ENCODE peak calls at places on chromosomes 3 and 15, in five cellular contexts. One of them, this sample, is unnamed.
A peak's percentile ranks its signal among the peaks of the same experiment; 100 is the strongest.

GRCh38 chr15:64247906-64248541 is 85.2 kb upstream of the PPIB start:
- DNase-seq in PC-3: peak; percentile 87
- DNase-seq in MM.1S: no peak
- DNase-seq in left ventricle myocardium inferior: no peak
- DNase-seq in transverse colon: peak; percentile 31
- DNase-seq in this sample: peak; percentile 56

GRCh38 chr15:62928242-62928995 is 114.1 kb upstream of the TPM1 start:
- DNase-seq in MM.1S: no peak
- DNase-seq in transverse colon: no peak
- DNase-seq in PC-3: peak; percentile 6
- DNase-seq in left ventricle myocardium inferior: no peak
- DNase-seq in this sample: no peak

GRCh38 chr3:59866076-59866475 is 816.3 kb upstream of the CFAP20DC start:
- DNase-seq in transverse colon: no peak
- DNase-seq in MM.1S: no peak
- DNase-seq in PC-3: no peak
- DNase-seq in left ventricle myocardium inferior: no peak
- DNase-seq in this sample: no peak

GRCh38 chr3:31132132-31132769 is 237.8 kb upstream of the GADL1 start:
- DNase-seq in PC-3: peak; percentile 76
- DNase-seq in MM.1S: peak; percentile 37
- DNase-seq in left ventricle myocardium inferior: no peak
- DNase-seq in transverse colon: no peak
- DNase-seq in this sample: peak; percentile 30

GRCh38 chr3:194906229-194906629 is 220.5 kb downstream of the FAM43A start:
- DNase-seq in MM.1S: no peak
- DNase-seq in left ventricle myocardium inferior: no peak
- DNase-seq in transverse colon: no peak
- DNase-seq in PC-3: peak; percentile 82
- DNase-seq in this sample: peak; percentile 21

GRCh38 chr15:98948456-98948855 is 59.1 kb downstream of the PGPEP1L start:
- DNase-seq in MM.1S: no peak
- DNase-seq in transverse colon: no peak
- DNase-seq in left ventricle myocardium inferior: no peak
- DNase-seq in PC-3: no peak
- DNase-seq in this sample: no peak

GRCh38 chr3:159928071-159928491 is 60.6 kb upstream of the IL12A start:
- DNase-seq in MM.1S: no peak
- DNase-seq in transverse colon: no peak
- DNase-seq in left ventricle myocardium inferior: no peak
- DNase-seq in PC-3: peak; percentile 58
- DNase-seq in this sample: no peak

GRCh38 chr15:91887921-91888373 is 34.4 kb downstream of the SLCO3A1 start:
- DNase-seq in left ventricle myocardium inferior: no peak
- DNase-seq in transverse colon: no peak
- DNase-seq in PC-3: no peak
- DNase-seq in MM.1S: no peak
- DNase-seq in this sample: no peak

DNA sequence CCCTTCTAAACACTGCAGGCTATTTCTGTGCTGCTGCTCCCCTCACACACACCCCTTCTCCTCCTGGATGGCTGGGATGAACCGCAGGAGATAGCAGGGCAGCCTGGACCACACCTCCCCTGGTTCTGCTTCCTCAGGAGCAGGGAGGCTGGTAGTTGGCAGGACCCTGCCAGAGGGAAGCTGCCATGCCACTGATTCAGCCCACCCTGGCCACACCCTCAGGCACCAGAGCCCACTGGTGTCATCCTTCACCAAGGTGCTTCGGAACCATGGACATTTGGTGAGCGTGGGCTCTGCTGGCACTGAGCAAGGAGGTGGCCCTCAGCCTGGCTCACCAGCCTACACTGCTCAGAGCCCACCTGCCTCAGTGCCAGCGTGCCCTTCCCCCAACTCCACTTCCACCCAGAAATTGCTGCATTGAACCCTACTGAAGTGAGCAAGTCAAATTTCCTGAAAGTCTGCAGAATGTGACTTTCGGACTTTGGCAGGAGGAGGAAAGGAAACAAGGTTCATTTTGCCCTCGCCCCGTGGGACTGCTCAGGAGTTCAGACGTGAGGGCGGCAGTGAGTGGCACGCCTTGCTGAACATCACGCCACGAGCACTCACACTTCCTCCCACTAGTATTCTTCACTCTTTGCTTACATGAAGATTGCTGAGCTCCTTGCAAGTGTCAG is 26.3 kb downstream of the BMF start:
- DNase-seq in MM.1S: no peak
- DNase-seq in PC-3: no peak
- DNase-seq in transverse colon: peak; percentile 74
- DNase-seq in left ventricle myocardium inferior: no peak
- DNase-seq in this sample: no peak
- H3K4me3 ChIP-seq in MM.1S: peak overlapping the region; percentile 49
- H3K4me3 ChIP-seq in PC-3: peak overlapping the region; percentile 49
- H3K4me3 ChIP-seq in transverse colon: peak overlapping the region; percentile 20
- H3K4me3 ChIP-seq in left ventricle myocardium inferior: peak overlapping the region; percentile 54
- H3K4me3 ChIP-seq in this sample: no peak overlapping the region

DNA sequence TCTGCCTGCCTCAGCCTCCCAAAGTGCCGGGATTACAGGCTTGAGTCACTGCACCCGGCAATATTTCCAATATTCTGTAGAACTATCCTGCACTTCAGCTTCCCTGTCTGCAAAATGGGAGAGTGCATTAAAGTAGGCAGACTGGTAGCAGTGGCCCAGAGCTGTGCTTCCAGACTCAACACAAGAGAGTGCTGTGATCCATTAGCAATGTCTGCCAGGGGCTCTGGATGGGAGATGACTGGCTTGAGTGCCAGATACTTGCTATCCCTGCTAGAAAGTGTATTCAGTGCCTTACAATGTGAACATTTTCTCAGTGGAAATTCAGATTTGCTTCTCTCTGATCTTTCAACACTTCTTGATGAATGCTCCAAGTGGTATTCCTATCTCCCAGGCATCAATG is 65.4 kb upstream of the CTSH start:
- DNase-seq in transverse colon: no peak
- DNase-seq in MM.1S: no peak
- DNase-seq in PC-3: no peak
- DNase-seq in left ventricle myocardium inferior: no peak
- DNase-seq in this sample: no peak
- TF ChIP-seq CTCF in transverse colon: no peak
- TF ChIP-seq CTCF in MM.1S: no peak
- TF ChIP-seq CTCF in PC-3: no peak
- TF ChIP-seq CTCF in left ventricle myocardium inferior: no peak
- TF ChIP-seq CTCF in this sample: no peak

GRCh38 chr3:37997321-37997720 is 6.7 kb downstream of the VILL start:
- DNase-seq in PC-3: no peak
- DNase-seq in transverse colon: no peak
- DNase-seq in MM.1S: no peak
- DNase-seq in left ventricle myocardium inferior: no peak
- DNase-seq in this sample: no peak

GRCh38 chr3:37996785-37997301 is 6.3 kb downstream of the VILL start:
- DNase-seq in MM.1S: peak; percentile 84
- DNase-seq in transverse colon: peak; percentile 91
- DNase-seq in PC-3: peak; percentile 96
- DNase-seq in left ventricle myocardium inferior: peak; percentile 58
- DNase-seq in this sample: peak; percentile 74

GRCh38 chr3:37999836-38000235 is 9.2 kb downstream of the VILL start:
- DNase-seq in left ventricle myocardium inferior: no peak
- DNase-seq in transverse colon: no peak
- DNase-seq in PC-3: no peak
- DNase-seq in MM.1S: no peak
- DNase-seq in this sample: no peak

GRCh38 chr3:37995652-37996641 is 5.4 kb downstream of the VILL start:
- DNase-seq in PC-3: peak; percentile 30
- DNase-seq in left ventricle myocardium inferior: no peak
- DNase-seq in transverse colon: no peak
- DNase-seq in MM.1S: no peak
- DNase-seq in this sample: no peak

GRCh38 chr3:37997791-37998370 is 7.3 kb downstream of the VILL start:
- DNase-seq in MM.1S: no peak
- DNase-seq in PC-3: no peak
- DNase-seq in transverse colon: no peak
- DNase-seq in left ventricle myocardium inferior: no peak
- DNase-seq in this sample: no peak
- H3K4me3 ChIP-seq in MM.1S: no peak overlapping the region
- H3K4me3 ChIP-seq in PC-3: no peak overlapping the region
- H3K4me3 ChIP-seq in transverse colon: peak overlapping the region; percentile 24
- H3K4me3 ChIP-seq in left ventricle myocardium inferior: peak overlapping the region; percentile 69
- H3K4me3 ChIP-seq in this sample: no peak overlapping the region

DNA sequence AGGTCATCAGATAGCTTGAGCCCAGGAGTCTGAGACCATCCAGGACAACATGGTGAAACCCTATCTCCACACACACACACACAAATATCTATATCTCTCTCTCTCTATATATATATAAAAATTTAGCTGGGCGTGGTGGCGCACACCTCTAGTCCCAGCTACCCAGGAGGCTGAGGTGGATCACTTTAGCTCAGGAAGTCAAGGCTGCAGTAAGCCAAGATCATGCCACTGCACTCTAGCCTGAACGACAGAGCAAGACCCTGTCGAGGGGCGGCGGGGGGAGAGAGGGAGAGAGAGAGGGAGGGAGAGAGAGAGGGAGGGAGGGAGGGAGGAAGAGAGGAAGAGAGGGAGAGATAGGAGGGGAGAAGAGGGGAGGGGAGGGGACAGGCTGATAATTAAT is 28.0 kb downstream of the PLA2G4F start:
- DNase-seq in left ventricle myocardium inferior: no peak
- DNase-seq in transverse colon: no peak
- DNase-seq in MM.1S: no peak
- DNase-seq in PC-3: no peak
- DNase-seq in this sample: no peak
- TF ChIP-seq CTCF in left ventricle myocardium inferior: no peak
- TF ChIP-seq CTCF in transverse colon: no peak
- TF ChIP-seq CTCF in MM.1S: no peak
- TF ChIP-seq CTCF in PC-3: no peak
- TF ChIP-seq CTCF in this sample: no peak

GRCh38 chr15:101495334-101496197 is 6.1 kb upstream of the PCSK6 start:
- DNase-seq in left ventricle myocardium inferior: no peak
- DNase-seq in transverse colon: no peak
- DNase-seq in MM.1S: no peak
- DNase-seq in PC-3: no peak
- DNase-seq in this sample: no peak

GRCh38 chr15:101496198-101496986 is 6.9 kb upstream of the PCSK6 start:
- DNase-seq in left ventricle myocardium inferior: no peak
- DNase-seq in MM.1S: no peak
- DNase-seq in PC-3: no peak
- DNase-seq in transverse colon: peak; percentile 65
- DNase-seq in this sample: no peak

GRCh38 chr15:101492752-101493692 is 3.5 kb upstream of the PCSK6 start:
- DNase-seq in left ventricle myocardium inferior: no peak
- DNase-seq in MM.1S: no peak
- DNase-seq in transverse colon: no peak
- DNase-seq in PC-3: no peak
- DNase-seq in this sample: no peak

GRCh38 chr15:101491739-101492640 is 2.5 kb upstream of the PCSK6 start:
- DNase-seq in PC-3: no peak
- DNase-seq in MM.1S: no peak
- DNase-seq in transverse colon: no peak
- DNase-seq in left ventricle myocardium inferior: no peak
- DNase-seq in this sample: no peak

GRCh38 chr15:101494251-101494796 is 4.8 kb upstream of the PCSK6 start:
- DNase-seq in MM.1S: no peak
- DNase-seq in transverse colon: no peak
- DNase-seq in left ventricle myocardium inferior: no peak
- DNase-seq in PC-3: no peak
- DNase-seq in this sample: no peak
- H3K4me3 ChIP-seq in MM.1S: no peak overlapping the region
- H3K4me3 ChIP-seq in transverse colon: no peak overlapping the region
- H3K4me3 ChIP-seq in left ventricle myocardium inferior: no peak overlapping the region
- H3K4me3 ChIP-seq in PC-3: no peak overlapping the region
- H3K4me3 ChIP-seq in this sample: no peak overlapping the region